ENCODE peak calls at places on chromosomes 13 and 19, in four cellular contexts. B, N, J and P are unnamed samples.

GRCh38 chr19:32830231-32831014 is 39.1 kb downstream of the SLC7A9 start:
- DNase-seq in B (no peak), N (no peak), J (no peak), P (no peak)

GRCh38 chr13:39364797-39365468 is 238.1 kb downstream of the LHFPL6 start:
- DNase-seq in B (no peak), N (no peak), J (peak; percentile 15), P (no peak)

GRCh38 chr13:29935309-29935981 is 85.0 kb upstream of the UBL3 start:
- DNase-seq in B (no peak), N (peak; percentile 59), J (no peak), P (no peak)

GRCh38 chr19:51138549-51138979 is 3.5 kb upstream of the SIGLEC7 start:
- DNase-seq in B (peak; percentile 35), N (peak; percentile 81), J (peak; percentile 53), P (peak; percentile 30)

GRCh38 chr19:9785367-9786331 is 17.1 kb upstream of the ZNF846 start:
- DNase-seq in B (peak; percentile 95), N (peak; percentile 98), J (peak; percentile 97), P (peak; percentile 82)

GRCh38 chr13:25980255-25980654 is 71.6 kb downstream of the SHISA2 start:
- DNase-seq in B (no peak), N (no peak), J (no peak), P (no peak)

GRCh38 chr19:29781582-29782580 is 29.9 kb upstream of the CCNE1 start:
- DNase-seq in B (no peak), N (no peak), J (no peak), P (no peak)

GRCh38 chr13:21530656-21531055 is 71.6 kb upstream of the ZDHHC20 start:
- DNase-seq in B (no peak), N (no peak), J (no peak), P (no peak)

GRCh38 chr19:2716722-2717637 is 4.2 kb downstream of the DIRAS1 start:
- DNase-seq in B (no peak), N (peak; percentile 30), J (no peak), P (no peak)

GRCh38 chr19:29311391-29311790 is 98.4 kb upstream of the UQCRFS1 start:
- DNase-seq in B (no peak), N (no peak), J (no peak), P (no peak)

GRCh38 chr13:26988059-26988769 is 183.4 kb downstream of the USP12 start:
- DNase-seq in B (no peak), N (no peak), J (no peak), P (no peak)

GRCh38 chr13:39038569-39038898 is 278 bp downstream of the NHLRC3 start:
- DNase-seq in B (no peak), N (no peak), J (peak; percentile 17), P (no peak)

GRCh38 chr19:512548-513365 is 5.5 kb downstream of the TPGS1 start:
- DNase-seq in B (no peak), N (peak; percentile 78), J (no peak), P (no peak)

GRCh38 chr13:66950666-66951065 is 279.5 kb downstream of the PCDH9 start:
- DNase-seq in B (no peak), N (no peak), J (no peak), P (no peak)

GRCh38 chr19:53981408-53981998 is 9.9 kb upstream of the CACNG6 start:
- DNase-seq in B (no peak), N (no peak), J (no peak), P (no peak)

GRCh38 chr19:11849264-11849615 is 714 bp downstream of the ZNF439 start:
- DNase-seq in B (no peak), N (no peak), J (no peak), P (no peak)

GRCh38 chr13:44989941-44990340 is 603 bp downstream of the GPALPP1 start:
- DNase-seq in B (no peak), N (no peak), J (no peak), P (no peak)

GRCh38 chr13:61414686-61415664 is 674 bp downstream of the PCDH20 start:
- DNase-seq in B (no peak), N (peak; percentile 76), J (no peak), P (no peak)

GRCh38 chr13:94121686-94122085 is 357.8 kb downstream of the DCT start:
- DNase-seq in B (no peak), N (no peak), J (peak; percentile 26), P (no peak)

GRCh38 chr19:37095859-37096258 is 17.6 kb downstream of the ZNF420 start:
- DNase-seq in B (no peak), N (no peak), J (no peak), P (no peak)

GRCh38 chr19:10712041-10712440 is 5.8 kb upstream of the DNM2 start:
- DNase-seq in B (no peak), N (no peak), J (no peak), P (no peak)

GRCh38 chr13:81872581-81872980 is 1531.7 kb upstream of the SPRY2 start:
- DNase-seq in B (no peak), N (no peak), J (no peak), P (no peak)

GRCh38 chr13:48138270-48138669 is 43.4 kb upstream of the MED4 start:
- DNase-seq in B (no peak), N (no peak), J (no peak), P (no peak)

GRCh38 chr19:2578391-2578826 is 102.5 kb downstream of the GADD45B start:
- DNase-seq in B (no peak), N (no peak), J (peak; percentile 53), P (no peak)

GRCh38 chr13:98483636-98484288 is 93.1 kb downstream of the STK24 start:
- DNase-seq in B (no peak), N (no peak), J (no peak), P (no peak)

GRCh38 chr13:110150384-110151091 is 156.4 kb downstream of the COL4A1 start:
- DNase-seq in B (no peak), N (no peak), J (no peak), P (no peak)

GRCh38 chr19:44653977-44654784 is 10.5 kb downstream of the PVR start:
- DNase-seq in B (peak; percentile 72), N (peak; percentile 88), J (peak; percentile 89), P (peak; percentile 65)

GRCh38 chr13:59901191-59901590 is 262.5 kb downstream of the DIAPH3 start:
- DNase-seq in B (no peak), N (no peak), J (no peak), P (no peak)

GRCh38 chr13:99104396-99104795 is 96.3 kb upstream of the UBAC2 start:
- DNase-seq in B (no peak), N (no peak), J (no peak), P (no peak)

GRCh38 chr19:16571689-16572331 is 405 bp downstream of the SLC35E1 start:
- DNase-seq in B (no peak), N (peak; percentile 71), J (peak; percentile 61), P (no peak)
- TF ChIP-seq CTCF in B (no peak), N (no peak), J (no peak), P (no peak)

GRCh38 chr19:8446055-8446709 is 1.4 kb downstream of the HNRNPM start:
- DNase-seq in B (no peak), N (no peak), J (no peak), P (no peak)
- H3K4me1 ChIP-seq in B (peaks cover 48% of the 10 kb centered on the region), N (peaks cover 62% of the 10 kb centered on the region), J (peaks cover 48% of the 10 kb centered on the region), P (peaks cover 54% of the 10 kb centered on the region)

GRCh38 chr19:35790981-35791813 is 15.8 kb downstream of the ARHGAP33 start:
- DNase-seq in B (no peak), N (no peak), J (no peak), P (no peak)
- TF ChIP-seq CTCF in B (no peak), N (no peak), J (no peak), P (no peak)

GRCh38 chr19:41307954-41308449 is 2.0 kb upstream of the CCDC97 start:
- DNase-seq in B (no peak), N (no peak), J (no peak), P (no peak)

GRCh38 chr19:41311072-41311471 is 1.1 kb downstream of the CCDC97 start:
- DNase-seq in B (no peak), N (no peak), J (no peak), P (no peak)

GRCh38 chr19:41308450-41309224 is 1.3 kb upstream of the CCDC97 start:
- DNase-seq in B (peak; percentile 93), N (peak; percentile 94), J (peak; percentile 95), P (peak; percentile 92)

GRCh38 chr19:41310031-41310831 is at the start of gene CCDC97:
- DNase-seq in B (peak; percentile 86), N (peak; percentile 90), J (peak; percentile 83), P (peak; percentile 72)

GRCh38 chr19:41309225-41310030 is 544 bp upstream of the CCDC97 start:
- DNase-seq in B (no peak), N (no peak), J (no peak), P (no peak)
- H3K4me1 ChIP-seq in B (peaks cover 36% of the 10 kb centered on the region), N (peaks cover 48% of the 10 kb centered on the region), J (peaks cover 37% of the 10 kb centered on the region), P (peaks cover 42% of the 10 kb centered on the region)

GRCh38 chr13:113413898-113414282 is 39.4 kb downstream of the ADPRHL1 start:
- DNase-seq in B (peak; percentile 72), N (no peak), J (no peak), P (peak; percentile 95)
- TF ChIP-seq CTCF in B (no peak), N (no peak), J (no peak), P (no peak)

DNA sequence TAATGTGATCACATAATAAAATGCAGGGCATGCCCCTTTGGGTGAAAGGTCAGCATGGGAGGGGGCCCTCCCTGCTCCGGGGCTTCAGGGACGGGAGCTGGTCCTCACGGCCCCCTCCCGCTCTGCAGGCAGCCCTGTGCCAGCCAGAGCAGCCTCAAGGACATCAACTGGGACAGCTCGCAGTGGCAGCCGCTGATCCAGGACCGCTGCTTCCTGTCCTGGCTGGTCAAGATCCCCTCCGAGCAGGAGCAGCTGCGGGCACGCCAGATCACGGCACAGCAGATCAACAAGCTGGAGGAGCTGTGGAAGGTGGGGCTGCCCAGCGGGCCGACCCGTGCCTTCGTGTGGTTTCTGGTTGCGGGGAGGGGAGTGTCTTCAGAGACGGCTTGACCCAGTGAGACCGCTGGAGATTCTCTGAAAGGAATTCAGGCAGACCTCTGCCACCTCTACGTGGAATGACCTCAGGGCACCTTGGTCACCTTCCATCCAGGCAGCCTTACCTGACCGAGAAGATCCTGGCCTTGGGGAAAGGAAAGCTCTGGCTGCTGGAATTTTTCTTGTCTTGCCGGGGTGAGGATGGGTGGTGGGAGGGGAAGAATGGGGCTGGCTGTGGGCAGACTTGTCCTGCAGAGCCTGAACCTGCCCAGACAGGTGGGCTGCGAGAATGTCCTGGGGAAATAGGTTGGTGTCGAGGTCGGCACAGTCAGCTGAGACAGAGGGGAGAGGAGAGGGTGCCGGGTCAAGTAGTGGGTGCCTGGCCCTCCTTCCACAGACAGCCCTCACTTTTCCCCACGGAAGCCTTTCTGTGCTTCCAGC is 19.0 kb downstream of the UPF1 start:
- DNase-seq in B (no peak), N (no peak), J (peak; percentile 84), P (no peak)
- H3K4me1 ChIP-seq in B (peaks cover 42% of the 10 kb centered on the region), N (peaks cover 53% of the 10 kb centered on the region), J (peaks cover 49% of the 10 kb centered on the region), P (peaks cover 36% of the 10 kb centered on the region)

DNA sequence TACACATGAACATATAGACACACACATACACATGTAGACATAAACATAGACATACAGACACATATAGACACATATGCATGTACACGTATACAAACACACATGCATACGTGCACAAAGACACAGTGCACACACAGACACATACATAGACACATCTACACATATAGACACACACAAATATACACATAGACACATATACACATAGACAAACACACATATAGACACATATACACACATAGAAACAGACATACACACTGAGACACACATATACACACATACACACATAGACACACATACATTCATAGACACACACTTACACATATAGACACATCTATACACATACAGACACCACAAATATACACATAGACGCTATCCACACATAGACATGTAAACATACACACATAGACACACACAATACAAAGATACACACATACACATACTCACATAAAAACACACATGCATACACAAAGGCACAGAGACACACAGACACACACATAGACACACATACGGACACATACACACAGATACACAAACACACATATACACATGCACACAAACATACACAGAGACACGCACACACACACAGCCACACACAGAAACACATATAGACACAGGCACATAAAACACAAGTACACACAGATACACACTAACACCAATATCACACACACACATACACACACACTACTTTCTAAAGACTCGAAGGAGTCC is 254.0 kb downstream of the TSHZ3 start:
- DNase-seq in B (no peak), N (no peak), J (no peak), P (no peak)
- TF ChIP-seq CTCF in B (no peak), N (no peak), J (no peak), P (no peak)